ENCODE peak calls at places on chromosomes 3 and 15, in ten cellular contexts. S, P, F, W, J, X, C, I, Y and M are unnamed samples.
A peak's percentile ranks its signal among the peaks of the same experiment; 100 is the strongest.

GRCh38 chr3:73140772-73141434 is 79.4 kb downstream of the EBLN2 start:
- DNase-seq in S (no peak), P (no peak), F (no peak), W (no peak), J (no peak), X (no peak), C (no peak), I (no peak), Y (no peak), M (no peak)

GRCh38 chr3:15645740-15646490 is 44.4 kb downstream of the BTD start:
- DNase-seq in S (peak; percentile 82), P (no peak), F (peak; percentile 85), W (no peak), J (no peak), X (no peak), C (no peak), I (peak; percentile 86), Y (peak; percentile 88), M (no peak)

GRCh38 chr3:187958432-187959003 is 195.4 kb upstream of the LPP start:
- DNase-seq in S (no peak), P (no peak), F (no peak), W (no peak), J (no peak), X (no peak), C (no peak), I (no peak), Y (no peak), M (no peak)

GRCh38 chr15:29278436-29279099 is 8.9 kb upstream of the NSMCE3 start:
- DNase-seq in S (no peak), P (no peak), F (peak; percentile 89), W (no peak), J (no peak), X (peak; percentile 74), C (no peak), I (peak; percentile 48), Y (peak; percentile 74), M (no peak)

GRCh38 chr3:6622260-6622659 is 238.7 kb upstream of the GRM7 start:
- DNase-seq in S (no peak), P (no peak), F (no peak), W (no peak), J (no peak), X (no peak), C (no peak), I (no peak), Y (no peak), M (no peak)

GRCh38 chr3:138862531-138862923 is 27.8 kb upstream of the PIK3CB start:
- DNase-seq in S (no peak), P (no peak), F (no peak), W (peak; percentile 80), J (no peak), X (no peak), C (no peak), I (no peak), Y (peak; percentile 11), M (no peak)

GRCh38 chr15:94100814-94101213 is 130.5 kb upstream of the MCTP2 start:
- DNase-seq in S (no peak), P (no peak), F (no peak), W (no peak), J (no peak), X (no peak), C (no peak), I (no peak), Y (no peak), M (no peak)

GRCh38 chr15:67201136-67201535 is 53.3 kb downstream of the AAGAB start:
- DNase-seq in S (no peak), P (no peak), F (peak; percentile 35), W (no peak), J (no peak), X (no peak), C (peak; percentile 52), I (no peak), Y (no peak), M (no peak)

GRCh38 chr3:133881492-133881891 is 14.2 kb downstream of the RAB6B start:
- DNase-seq in S (no peak), P (no peak), F (no peak), W (no peak), J (no peak), X (no peak), C (no peak), I (no peak), Y (no peak), M (no peak)

GRCh38 chr3:165532851-165533250 is 304.4 kb downstream of the BCHE start:
- DNase-seq in S (no peak), P (no peak), F (no peak), W (no peak), J (no peak), X (no peak), C (peak; percentile 34), I (no peak), Y (no peak), M (no peak)

GRCh38 chr15:78210349-78210717 is 24.0 kb downstream of the ACSBG1 start:
- DNase-seq in S (no peak), P (no peak), F (no peak), W (peak; percentile 38), J (peak; percentile 64), X (no peak), C (no peak), I (no peak), Y (no peak), M (no peak)

GRCh38 chr15:71294636-71295241 is 179.5 kb downstream of the THSD4 start:
- DNase-seq in S (no peak), P (no peak), F (peak; percentile 83), W (no peak), J (no peak), X (peak; percentile 83), C (no peak), I (peak; percentile 90), Y (peak; percentile 89), M (no peak)

GRCh38 chr3:195540031-195540430 is 3.1 kb downstream of the PPP1R2 start:
- DNase-seq in S (no peak), P (no peak), F (no peak), W (no peak), J (peak; percentile 44), X (no peak), C (no peak), I (no peak), Y (no peak), M (no peak)

GRCh38 chr3:11007534-11007933 is 15.0 kb downstream of the SLC6A1 start:
- DNase-seq in S (no peak), P (no peak), F (no peak), W (peak; percentile 89), J (no peak), X (no peak), C (no peak), I (no peak), Y (no peak), M (no peak)

GRCh38 chr15:56291741-56292140 is 48.1 kb upstream of the RFX7 start:
- DNase-seq in S (no peak), P (no peak), F (no peak), W (no peak), J (no peak), X (no peak), C (no peak), I (no peak), Y (no peak), M (no peak)

GRCh38 chr15:56281145-56281544 is 37.5 kb upstream of the RFX7 start:
- DNase-seq in S (no peak), P (no peak), F (no peak), W (peak; percentile 53), J (no peak), X (no peak), C (no peak), I (no peak), Y (no peak), M (no peak)

GRCh38 chr15:56286213-56286612 is 42.5 kb upstream of the RFX7 start:
- DNase-seq in S (no peak), P (no peak), F (no peak), W (no peak), J (no peak), X (no peak), C (no peak), I (no peak), Y (no peak), M (no peak)
- TF ChIP-seq CTCF in S (peak; percentile 12), P (no peak), F (no peak), W (peak; percentile 58), J (peak; percentile 28), X (peak; percentile 10), C (no peak), I (no peak), Y (peak; percentile 46), M (peak; percentile 31)

GRCh38 chr15:37940886-37941285 is 6.4 kb downstream of the TMCO5A start:
- DNase-seq in S (no peak), P (no peak), F (no peak), W (peak; percentile 70), J (no peak), X (no peak), C (no peak), I (no peak), Y (no peak), M (no peak)
- TF ChIP-seq CTCF in S (no peak), P (no peak), F (no peak), W (no peak), J (no peak), X (no peak), C (no peak), I (no peak), Y (no peak), M (no peak)

GRCh38 chr15:40594429-40594836 is 384 bp downstream of the KNL1 start:
- DNase-seq in S (peak; percentile 55), P (peak; percentile 76), F (no peak), W (no peak), J (peak; percentile 87), X (no peak), C (no peak), I (peak; percentile 73), Y (peak; percentile 42), M (peak; percentile 46)
- TF ChIP-seq CTCF in S (no peak), P (no peak), F (peak; percentile 14), W (peak; percentile 30), J (peak; percentile 15), X (peak; percentile 34), C (no peak), I (no peak), Y (peak; percentile 48), M (no peak)

DNA sequence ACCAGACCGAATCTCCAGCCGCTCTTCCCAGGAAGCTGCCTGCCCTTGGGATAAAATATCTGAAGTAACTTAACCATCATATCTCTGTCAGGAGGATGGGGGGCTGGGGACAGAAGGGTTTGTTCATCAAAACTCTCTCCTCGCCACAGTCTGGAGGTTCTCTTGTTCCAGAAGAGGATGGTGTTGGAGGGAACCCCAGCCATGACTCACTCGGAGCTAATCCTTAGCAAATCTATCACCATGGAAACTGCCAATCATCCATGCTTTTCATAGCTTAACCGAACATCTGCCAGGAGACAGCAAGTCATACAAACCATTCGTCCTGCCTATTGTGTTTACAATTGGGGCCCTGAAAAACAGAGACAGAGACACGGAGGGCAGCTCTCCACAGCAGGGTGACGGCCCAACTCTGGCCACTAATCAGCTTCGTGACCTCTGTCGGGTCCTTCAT is 73.7 kb upstream of the HEG1 start:
- DNase-seq in S (peak; percentile 82), P (no peak), F (peak; percentile 60), W (no peak), J (no peak), X (peak; percentile 98), C (no peak), I (peak; percentile 94), Y (peak; percentile 97), M (no peak)
- TF ChIP-seq CTCF in S (no peak), P (no peak), F (no peak), W (no peak), J (no peak), X (no peak), C (no peak), I (no peak), Y (no peak), M (no peak)